ENCODE peak calls at places on chromosomes 2 and 18, in nine cellular contexts. E is A549; F is cardiac fibroblast; G is omental fat pad; C is left ventricle myocardium inferior; M is ascending aorta; I is CD8-positive, alpha-beta T cell; L is heart right ventricle; D is adrenal gland. P is an unnamed sample.
A peak's percentile ranks its signal among the peaks of the same experiment; 100 is the strongest.

GRCh38 chr2:198861080-198861479 is 596.7 kb downstream of the SATB2 start:
- DNase-seq in E (no peak), F (no peak), G (no peak), C (no peak), M (no peak), I (no peak), L (no peak), D (no peak), P (no peak)

GRCh38 chr2:157182834-157183396 is 74.6 kb upstream of the GALNT5 start:
- DNase-seq in E (peak; percentile 58), F (peak; percentile 98), G (no peak), C (no peak), M (no peak), I (no peak), L (no peak), D (no peak), P (no peak)

GRCh38 chr2:61658841-61659780 is 121.0 kb upstream of the XPO1 start:
- DNase-seq in E (peak; percentile 72), F (peak; percentile 72), G (no peak), C (no peak), M (no peak), I (no peak), L (peak; percentile 32), D (peak; percentile 63), P (no peak)

GRCh38 chr2:37582911-37583310 is 88.5 kb downstream of the CDC42EP3 start:
- DNase-seq in E (no peak), F (no peak), G (no peak), C (no peak), M (no peak), I (peak; percentile 55), L (no peak), D (no peak), P (no peak)

GRCh38 chr2:239612133-239612532 is 211.3 kb upstream of the HDAC4 start:
- DNase-seq in E (no peak), F (no peak), G (no peak), C (no peak), M (peak; percentile 41), I (peak; percentile 9), L (no peak), D (peak; percentile 17), P (no peak)

GRCh38 chr18:65018184-65018583 is 732.6 kb upstream of the CDH7 start:
- DNase-seq in E (no peak), F (no peak), G (no peak), C (no peak), M (no peak), I (no peak), L (no peak), D (no peak), P (no peak)

GRCh38 chr18:10965104-10965503 is 184.3 kb downstream of the PIEZO2 start:
- DNase-seq in E (no peak), F (no peak), G (no peak), C (no peak), M (no peak), I (no peak), L (no peak), D (no peak), P (no peak)

GRCh38 chr2:32611366-32611765 is 16.5 kb upstream of the TTC27 start:
- DNase-seq in E (no peak), F (no peak), G (no peak), C (no peak), M (no peak), I (no peak), L (no peak), D (no peak), P (no peak)

GRCh38 chr2:110157153-110157793 is 41.7 kb upstream of the MALL start:
- DNase-seq in E (peak; percentile 42), F (peak; percentile 89), G (no peak), C (no peak), M (no peak), I (no peak), L (peak; percentile 21), D (peak; percentile 56), P (no peak)

GRCh38 chr2:163264376-163264775 is 425.8 kb upstream of the KCNH7 start:
- DNase-seq in E (no peak), F (peak; percentile 79), G (no peak), C (no peak), M (no peak), I (no peak), L (no peak), D (no peak), P (no peak)

GRCh38 chr2:237922641-237923361 is 44.0 kb upstream of the UBE2F start:
- DNase-seq in E (peak; percentile 12), F (no peak), G (no peak), C (no peak), M (peak; percentile 81), I (no peak), L (no peak), D (no peak), P (no peak)

GRCh38 chr2:238498691-238499295 is 72.1 kb downstream of the ASB1 start:
- DNase-seq in E (no peak), F (no peak), G (no peak), C (no peak), M (peak; percentile 50), I (no peak), L (no peak), D (peak; percentile 10), P (no peak)

GRCh38 chr18:39149211-39149806 is 1583.7 kb upstream of the CELF4 start:
- DNase-seq in E (no peak), F (no peak), G (no peak), C (no peak), M (no peak), I (no peak), L (no peak), D (no peak), P (no peak)

GRCh38 chr2:229407170-229407569 is 136.1 kb upstream of the PID1 start:
- DNase-seq in E (peak; percentile 55), F (peak; percentile 100), G (peak; percentile 42), C (peak; percentile 66), M (peak; percentile 88), I (no peak), L (peak; percentile 58), D (peak; percentile 92), P (no peak)

GRCh38 chr2:164203131-164203530 is 418.2 kb downstream of the GRB14 start:
- DNase-seq in E (no peak), F (no peak), G (no peak), C (no peak), M (no peak), I (no peak), L (no peak), D (no peak), P (no peak)

GRCh38 chr2:160538559-160539355 is 45.1 kb upstream of the RBMS1 start:
- DNase-seq in E (no peak), F (peak; percentile 9), G (no peak), C (peak; percentile 43), M (no peak), I (no peak), L (peak; percentile 78), D (no peak), P (no peak)

DNA sequence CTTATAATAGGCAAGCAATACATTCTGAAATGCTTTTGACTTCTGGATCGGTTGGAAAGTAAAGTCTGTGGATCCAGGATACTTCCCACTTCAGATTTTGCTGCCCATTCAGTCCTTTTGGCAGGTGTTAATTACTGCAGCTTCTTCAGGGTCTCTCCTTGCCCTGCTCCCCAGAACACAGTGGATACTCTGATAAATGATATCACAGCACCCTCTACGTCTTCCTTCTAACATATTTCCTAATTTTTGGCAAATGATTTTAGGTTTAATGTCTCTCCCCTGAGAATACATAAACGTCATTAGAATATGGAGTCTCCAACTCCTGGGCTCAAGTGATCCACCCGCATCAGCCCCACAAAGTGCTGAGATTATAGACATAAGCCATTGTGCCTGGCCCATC is 249.8 kb downstream of the NYAP2 start:
- DNase-seq in E (no peak), F (no peak), G (no peak), C (no peak), M (no peak), I (no peak), L (no peak), D (no peak), P (no peak)
- TF ChIP-seq CTCF in E (no peak), F (no peak), G (no peak), C (no peak), M (no peak), I (no peak), L (no peak), D (no peak), P (no peak)

DNA sequence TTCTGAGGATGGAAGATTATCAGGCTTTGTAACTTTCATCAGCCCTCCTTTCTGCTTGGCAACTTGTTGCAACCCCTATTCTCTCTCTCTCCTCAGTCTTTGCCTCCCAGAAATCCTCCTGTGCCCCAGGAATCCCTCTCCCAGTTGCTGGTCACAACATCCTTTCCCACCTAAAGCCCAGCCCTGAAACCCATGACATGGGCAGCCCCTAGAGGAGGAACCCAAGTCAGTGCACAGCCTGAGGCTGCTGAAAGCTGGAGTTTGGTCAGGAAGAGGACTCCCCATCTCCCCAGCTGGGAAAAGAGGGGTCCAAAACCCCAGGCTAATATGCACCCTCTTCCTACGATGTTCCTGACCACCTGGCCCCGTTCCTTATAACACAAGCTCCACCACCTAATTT is 29.5 kb downstream of the PKDCC start:
- DNase-seq in E (no peak), F (no peak), G (no peak), C (no peak), M (no peak), I (no peak), L (no peak), D (no peak), P (no peak)
- TF ChIP-seq CTCF in E (peak; percentile 10), F (peak; percentile 13), G (no peak), C (peak; percentile 46), M (no peak), I (no peak), L (no peak), D (no peak), P (no peak)

GRCh38 chr18:74507120-74507881 is 11.1 kb downstream of the CNDP2 start:
- DNase-seq in E (no peak), F (no peak), G (no peak), C (no peak), M (peak; percentile 49), I (no peak), L (no peak), D (peak; percentile 43), P (no peak)

GRCh38 chr18:74506405-74507119 is 10.4 kb downstream of the CNDP2 start:
- DNase-seq in E (no peak), F (no peak), G (no peak), C (no peak), M (peak; percentile 58), I (peak; percentile 32), L (no peak), D (peak; percentile 44), P (no peak)

GRCh38 chr18:74508366-74508765 is 12.2 kb downstream of the CNDP2 start:
- DNase-seq in E (no peak), F (no peak), G (no peak), C (no peak), M (peak; percentile 39), I (no peak), L (no peak), D (peak; percentile 23), P (no peak)

GRCh38 chr18:74508821-74509225 is 12.7 kb downstream of the CNDP2 start:
- DNase-seq in E (no peak), F (no peak), G (no peak), C (no peak), M (peak; percentile 39), I (no peak), L (no peak), D (no peak), P (no peak)

GRCh38 chr18:74507927-74508326 is 11.8 kb downstream of the CNDP2 start:
- DNase-seq in E (no peak), F (no peak), G (no peak), C (no peak), M (no peak), I (no peak), L (no peak), D (peak; percentile 29), P (no peak)
- TF ChIP-seq CTCF in E (no peak), F (no peak), G (no peak), C (no peak), M (no peak), I (no peak), L (no peak), D (no peak), P (no peak)

GRCh38 chr2:121897335-121897970 is 142.0 kb downstream of the TSN start:
- DNase-seq in E (peak; percentile 44), F (peak; percentile 77), G (no peak), C (no peak), M (no peak), I (no peak), L (no peak), D (no peak), P (no peak)
- TF ChIP-seq CTCF in E (peak; percentile 30), F (peak; percentile 70), G (no peak), C (peak; percentile 26), M (no peak), I (no peak), L (no peak), D (no peak), P (no peak)

P was measured in natural killer cell.